ENCODE peak calls at places on chromosome 20, in nine cellular contexts. K is H1; J is H9; I is CD4-positive, alpha-beta T cell; Z is fibroblast of lung; N is esophagus muscularis mucosa; U is right cardiac atrium; C is prostate gland; Y is tibial artery. Q is an unnamed sample. For H3K9me3, the result is how much of the 10 kb centered on the place peaks cover.

GRCh38 chr20:13002256-13002655 is 6.5 kb upstream of the SPTLC3 start:
- DNase-seq in K (no peak), J (no peak), I (no peak), Z (no peak), N (no peak), U (no peak), C (no peak), Y (no peak), Q (no peak)

GRCh38 chr20:19710336-19710721 is 47.7 kb upstream of the RIN2 start:
- DNase-seq in K (no peak), J (no peak), I (no peak), Z (peak), N (no peak), U (no peak), C (no peak), Y (no peak), Q (no peak)

GRCh38 chr20:46802696-46803445 is 91.8 kb upstream of the EYA2 start:
- DNase-seq in K (no peak), J (no peak), I (no peak), Z (no peak), N (no peak), U (no peak), C (no peak), Y (no peak), Q (no peak)

GRCh38 chr20:17014217-17014616 is 212.6 kb upstream of the PCSK2 start:
- DNase-seq in K (no peak), J (no peak), I (no peak), Z (no peak), N (no peak), U (no peak), C (no peak), Y (no peak), Q (no peak)

GRCh38 chr20:63496404-63497120 is 2.3 kb downstream of the EEF1A2 start:
- DNase-seq in K (peak), J (peak), I (no peak), Z (no peak), N (no peak), U (peak), C (no peak), Y (no peak), Q (no peak)

GRCh38 chr20:48875233-48875913 is 46.1 kb upstream of the ARFGEF2 start:
- DNase-seq in K (no peak), J (no peak), I (no peak), Z (no peak), N (no peak), U (no peak), C (no peak), Y (no peak), Q (peak)

GRCh38 chr20:21280496-21281016 is 22.6 kb upstream of the XRN2 start:
- DNase-seq in K (no peak), J (no peak), I (no peak), Z (no peak), N (no peak), U (no peak), C (no peak), Y (no peak), Q (no peak)

GRCh38 chr20:46562373-46563169 is 12.1 kb upstream of the OCSTAMP start:
- DNase-seq in K (peak), J (peak), I (peak), Z (peak), N (peak), U (peak), C (peak), Y (peak), Q (peak)

GRCh38 chr20:53224851-53225250 is 252.7 kb downstream of the TSHZ2 start:
- DNase-seq in K (no peak), J (no peak), I (no peak), Z (peak), N (no peak), U (no peak), C (no peak), Y (no peak), Q (no peak)

GRCh38 chr20:47929368-47930115 is 144.3 kb upstream of the SULF2 start:
- DNase-seq in K (no peak), J (no peak), I (no peak), Z (peak), N (no peak), U (no peak), C (no peak), Y (no peak), Q (no peak)

GRCh38 chr20:57769756-57770155 is 59.9 kb upstream of the PMEPA1 start:
- DNase-seq in K (no peak), J (no peak), I (no peak), Z (no peak), N (no peak), U (peak), C (no peak), Y (peak), Q (no peak)

GRCh38 chr20:19137641-19138040 is 74.8 kb upstream of the SLC24A3 start:
- DNase-seq in K (no peak), J (no peak), I (no peak), Z (no peak), N (no peak), U (no peak), C (no peak), Y (no peak), Q (no peak)

GRCh38 chr20:57835462-57836455 is 125.9 kb upstream of the PMEPA1 start:
- DNase-seq in K (no peak), J (peak), I (no peak), Z (no peak), N (no peak), U (no peak), C (no peak), Y (peak), Q (no peak)

GRCh38 chr20:22411568-22412450 is 172.6 kb downstream of the FOXA2 start:
- DNase-seq in K (no peak), J (no peak), I (no peak), Z (peak), N (no peak), U (peak), C (no peak), Y (no peak), Q (peak)

GRCh38 chr20:58722877-58723627 is 30.5 kb downstream of the NPEPL1 start:
- DNase-seq in K (peak), J (no peak), I (no peak), Z (no peak), N (peak), U (no peak), C (no peak), Y (peak), Q (no peak)

GRCh38 chr20:4507288-4507719 is 214.4 kb upstream of the PRND start:
- DNase-seq in K (no peak), J (no peak), I (no peak), Z (peak), N (no peak), U (no peak), C (no peak), Y (no peak), Q (no peak)

GRCh38 chr20:9236408-9236912 is 167.6 kb downstream of the PLCB4 start:
- DNase-seq in K (no peak), J (no peak), I (no peak), Z (no peak), N (no peak), U (no peak), C (no peak), Y (no peak), Q (no peak)

GRCh38 chr20:62485062-62485700 is 9.4 kb upstream of the GATA5 start:
- DNase-seq in K (no peak), J (no peak), I (no peak), Z (peak), N (no peak), U (peak), C (no peak), Y (no peak), Q (no peak)

GRCh38 chr20:25059866-25060465 is 2.0 kb upstream of the ACSS1 start:
- DNase-seq in K (no peak), J (no peak), I (no peak), Z (no peak), N (no peak), U (no peak), C (no peak), Y (peak), Q (no peak)

GRCh38 chr20:37877832-37878772 is 24.8 kb upstream of the VSTM2L start:
- DNase-seq in K (no peak), J (no peak), I (no peak), Z (no peak), N (no peak), U (no peak), C (no peak), Y (no peak), Q (no peak)
- H3K27ac ChIP-seq in K (no peak), J (no peak), I (no peak), Z (no peak), N (no peak), U (no peak), C (no peak), Y (no peak), Q (no peak)

GRCh38 chr20:61230-61629 is 26.2 kb upstream of the DEFB125 start:
- DNase-seq in K (no peak), J (no peak), I (no peak), Z (no peak), N (no peak), U (no peak), C (no peak), Y (no peak), Q (no peak)
- H3K9me3 ChIP-seq in K (under half), J (half or more), I (under half), Z (under half), N (under half), U (under half), C (under half), Y (under half), Q (under half)

GRCh38 chr20:36158160-36158741 is 3.7 kb downstream of the EPB41L1 start:
- DNase-seq in K (no peak), J (no peak), I (no peak), Z (no peak), N (no peak), U (no peak), C (no peak), Y (no peak), Q (no peak)
- H3K27ac ChIP-seq in K (no peak), J (no peak), I (no peak), Z (no peak), N (no peak), U (no peak), C (no peak), Y (no peak), Q (no peak)

DNA sequence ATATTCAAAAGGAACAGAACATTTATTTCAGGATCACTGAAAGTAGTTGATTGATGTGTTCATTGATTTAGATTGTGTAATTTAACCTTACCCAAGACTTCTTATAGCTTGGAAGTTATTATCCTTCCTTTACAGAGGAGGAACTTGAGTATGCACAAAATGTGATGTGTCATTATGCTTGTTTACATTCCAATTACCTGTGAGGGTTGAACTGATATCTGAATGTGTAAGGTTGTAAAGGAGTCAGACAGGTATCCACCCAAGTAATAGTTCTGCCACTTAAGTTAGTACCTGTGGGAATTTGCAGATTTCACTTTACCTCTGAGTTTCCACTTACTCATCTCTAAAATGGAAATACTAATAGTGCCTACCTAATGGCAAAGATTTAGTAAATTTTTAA is 668.2 kb downstream of the DOK5 start:
- DNase-seq in K (no peak), J (no peak), I (no peak), Z (no peak), N (no peak), U (no peak), C (no peak), Y (no peak), Q (no peak)
- H3K9me3 ChIP-seq in K (under half), J (under half), I (under half), Z (under half), N (under half), U (under half), C (under half), Y (under half), Q (under half)

DNA sequence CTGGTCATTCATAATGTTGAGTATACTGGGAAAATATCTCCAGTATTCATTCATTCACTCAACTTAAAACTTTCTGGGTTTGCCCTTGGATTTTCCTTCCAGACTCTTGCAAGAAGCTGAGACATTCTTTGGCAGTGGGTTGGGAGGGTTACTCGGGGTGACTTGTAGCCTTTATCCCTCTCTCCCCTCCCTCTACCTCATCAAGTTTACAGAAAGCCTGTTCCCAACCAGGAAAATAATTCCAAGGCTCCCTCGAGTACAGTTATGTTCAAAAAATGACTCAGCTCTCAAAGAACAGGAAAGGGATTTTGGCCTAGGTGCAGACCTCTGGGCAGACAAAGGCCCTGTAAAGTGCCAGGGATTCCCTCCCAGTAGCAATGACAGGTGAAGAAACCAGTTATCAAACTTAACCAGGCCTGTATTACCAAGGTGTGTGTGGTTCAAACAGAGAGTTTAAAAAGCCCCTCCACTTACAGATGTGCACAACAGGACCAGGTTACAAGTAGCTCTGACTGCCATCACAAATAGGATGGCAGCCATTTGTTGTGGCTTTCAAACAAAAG is 22.2 kb downstream of the FKBP1A start:
- DNase-seq in K (no peak), J (no peak), I (no peak), Z (peak), N (peak), U (no peak), C (no peak), Y (no peak), Q (no peak)
- H3K27ac ChIP-seq in K (no peak), J (no peak), I (no peak), Z (peak), N (peak), U (peak), C (peak), Y (no peak), Q (peak)

DNA sequence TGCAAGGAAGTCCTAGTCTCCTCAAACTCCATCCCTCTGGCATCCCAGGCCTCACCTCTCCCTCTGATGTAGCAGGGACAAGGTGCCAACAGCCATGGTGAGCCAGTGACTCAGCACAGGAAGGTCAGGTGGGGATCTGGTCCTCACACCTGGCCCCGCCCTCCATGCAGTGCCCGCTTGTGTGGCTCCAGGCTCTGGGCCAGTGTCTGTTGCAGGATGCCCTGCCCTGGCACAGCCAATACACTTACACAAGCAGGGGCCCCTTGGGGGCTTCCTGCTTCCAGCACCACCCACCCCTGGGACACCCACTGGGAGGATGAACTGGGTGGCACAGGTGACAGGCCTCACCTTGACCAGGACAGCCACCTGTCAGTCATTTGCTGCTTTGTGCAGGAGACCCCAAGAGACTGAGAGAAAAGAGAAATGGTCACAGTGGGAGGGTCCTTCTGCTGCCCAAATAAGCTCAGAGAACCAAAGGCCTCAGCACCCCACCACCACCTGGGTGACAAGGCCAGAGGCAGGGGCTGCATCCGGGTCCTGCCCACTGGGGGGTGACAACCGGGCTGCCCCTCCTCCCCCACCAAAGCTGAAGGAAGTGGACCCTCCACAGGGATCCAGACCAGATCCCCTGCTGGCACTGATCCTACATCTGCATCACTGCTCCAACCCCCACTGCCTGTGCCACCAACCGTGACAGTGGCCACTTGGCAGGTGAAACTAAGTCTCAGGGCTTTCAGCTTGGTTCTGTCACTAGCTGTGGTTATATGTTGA is 658.8 kb upstream of the DEFB115 start:
- DNase-seq in K (no peak), J (no peak), I (no peak), Z (no peak), N (peak), U (no peak), C (no peak), Y (no peak), Q (no peak)
- H3K9me3 ChIP-seq in K (half or more), J (half or more), I (under half), Z (under half), N (under half), U (under half), C (under half), Y (under half), Q (under half)

Q was measured in thyroid gland.